ENCODE peak calls at places on chromosomes 6 and 20, in seven cellular contexts. One of them, this sample, is unnamed.

GRCh38 chr6:169807699-169808607 is 56.5 kb downstream of the ERMARD start:
- DNase-seq in heart right ventricle: no peak
- DNase-seq in H9: peak; percentile 18
- DNase-seq in tibial artery: no peak
- DNase-seq in body of pancreas: no peak
- DNase-seq in CD8-positive, alpha-beta memory T cell: no peak
- DNase-seq in adrenal gland: no peak
- DNase-seq in this sample: no peak

GRCh38 chr6:36376742-36377141 is 10.7 kb downstream of the ETV7 start:
- DNase-seq in body of pancreas: no peak
- DNase-seq in CD8-positive, alpha-beta memory T cell: no peak
- DNase-seq in adrenal gland: no peak
- DNase-seq in tibial artery: no peak
- DNase-seq in heart right ventricle: no peak
- DNase-seq in H9: no peak
- DNase-seq in this sample: no peak

GRCh38 chr6:77653817-77654216 is 978 bp downstream of the MEI4 start:
- DNase-seq in body of pancreas: no peak
- DNase-seq in tibial artery: no peak
- DNase-seq in H9: no peak
- DNase-seq in CD8-positive, alpha-beta memory T cell: no peak
- DNase-seq in heart right ventricle: no peak
- DNase-seq in adrenal gland: no peak
- DNase-seq in this sample: no peak

GRCh38 chr6:169903122-169903521 is 151.7 kb downstream of the ERMARD start:
- DNase-seq in adrenal gland: no peak
- DNase-seq in heart right ventricle: no peak
- DNase-seq in body of pancreas: no peak
- DNase-seq in tibial artery: no peak
- DNase-seq in H9: no peak
- DNase-seq in CD8-positive, alpha-beta memory T cell: no peak
- DNase-seq in this sample: no peak

GRCh38 chr6:170516783-170517616 is 36.1 kb downstream of the PSMB1 start:
- DNase-seq in H9: peak; percentile 69
- DNase-seq in adrenal gland: peak; percentile 75
- DNase-seq in CD8-positive, alpha-beta memory T cell: peak; percentile 37
- DNase-seq in body of pancreas: peak; percentile 67
- DNase-seq in heart right ventricle: peak; percentile 15
- DNase-seq in tibial artery: no peak
- DNase-seq in this sample: no peak

GRCh38 chr20:24097506-24098245 is 109.1 kb upstream of the GGTLC1 start:
- DNase-seq in adrenal gland: no peak
- DNase-seq in H9: no peak
- DNase-seq in tibial artery: no peak
- DNase-seq in body of pancreas: no peak
- DNase-seq in heart right ventricle: no peak
- DNase-seq in CD8-positive, alpha-beta memory T cell: no peak
- DNase-seq in this sample: no peak

GRCh38 chr6:168838000-168838399 is 397.0 kb downstream of the SMOC2 start:
- DNase-seq in heart right ventricle: no peak
- DNase-seq in tibial artery: no peak
- DNase-seq in body of pancreas: no peak
- DNase-seq in H9: no peak
- DNase-seq in CD8-positive, alpha-beta memory T cell: no peak
- DNase-seq in adrenal gland: no peak
- DNase-seq in this sample: no peak

GRCh38 chr20:653590-654426 is 808 bp upstream of the SRXN1 start:
- DNase-seq in tibial artery: no peak
- DNase-seq in H9: no peak
- DNase-seq in CD8-positive, alpha-beta memory T cell: no peak
- DNase-seq in heart right ventricle: no peak
- DNase-seq in body of pancreas: no peak
- DNase-seq in adrenal gland: peak; percentile 50
- DNase-seq in this sample: no peak

GRCh38 chr20:58466309-58466708 is 48.9 kb downstream of the APCDD1L start:
- DNase-seq in CD8-positive, alpha-beta memory T cell: no peak
- DNase-seq in body of pancreas: no peak
- DNase-seq in H9: no peak
- DNase-seq in tibial artery: no peak
- DNase-seq in adrenal gland: no peak
- DNase-seq in heart right ventricle: no peak
- DNase-seq in this sample: no peak

GRCh38 chr6:160221423-160221822 is 37.2 kb downstream of the SLC22A2 start:
- DNase-seq in H9: no peak
- DNase-seq in body of pancreas: no peak
- DNase-seq in adrenal gland: no peak
- DNase-seq in heart right ventricle: no peak
- DNase-seq in CD8-positive, alpha-beta memory T cell: no peak
- DNase-seq in tibial artery: no peak
- DNase-seq in this sample: no peak

GRCh38 chr6:79296211-79296610 is 61.7 kb upstream of the HMGN3 start:
- DNase-seq in H9: no peak
- DNase-seq in CD8-positive, alpha-beta memory T cell: no peak
- DNase-seq in tibial artery: no peak
- DNase-seq in adrenal gland: no peak
- DNase-seq in heart right ventricle: no peak
- DNase-seq in body of pancreas: no peak
- DNase-seq in this sample: no peak

GRCh38 chr6:161400650-161401049 is 126.8 kb upstream of the AGPAT4 start:
- DNase-seq in heart right ventricle: no peak
- DNase-seq in body of pancreas: no peak
- DNase-seq in tibial artery: no peak
- DNase-seq in CD8-positive, alpha-beta memory T cell: no peak
- DNase-seq in H9: no peak
- DNase-seq in adrenal gland: no peak
- DNase-seq in this sample: no peak

GRCh38 chr6:149218471-149218870 is 99.0 kb upstream of the TAB2 start:
- DNase-seq in heart right ventricle: no peak
- DNase-seq in tibial artery: no peak
- DNase-seq in H9: no peak
- DNase-seq in CD8-positive, alpha-beta memory T cell: no peak
- DNase-seq in body of pancreas: no peak
- DNase-seq in adrenal gland: no peak
- DNase-seq in this sample: no peak

GRCh38 chr20:62245911-62246280 is 7.6 kb downstream of the OSBPL2 start:
- DNase-seq in H9: no peak
- DNase-seq in tibial artery: no peak
- DNase-seq in adrenal gland: no peak
- DNase-seq in heart right ventricle: no peak
- DNase-seq in body of pancreas: no peak
- DNase-seq in CD8-positive, alpha-beta memory T cell: no peak
- DNase-seq in this sample: no peak

GRCh38 chr20:62273421-62273820 is 29.4 kb upstream of the ADRM1 start:
- DNase-seq in heart right ventricle: no peak
- DNase-seq in adrenal gland: no peak
- DNase-seq in CD8-positive, alpha-beta memory T cell: no peak
- DNase-seq in body of pancreas: no peak
- DNase-seq in tibial artery: no peak
- DNase-seq in H9: no peak
- DNase-seq in this sample: no peak

GRCh38 chr20:62691485-62691884 is 17.2 kb upstream of the NTSR1 start:
- DNase-seq in adrenal gland: no peak
- DNase-seq in tibial artery: no peak
- DNase-seq in body of pancreas: no peak
- DNase-seq in CD8-positive, alpha-beta memory T cell: no peak
- DNase-seq in H9: no peak
- DNase-seq in heart right ventricle: no peak
- DNase-seq in this sample: no peak

GRCh38 chr20:62030834-62031434 is 34.7 kb downstream of the TAF4 start:
- DNase-seq in body of pancreas: no peak
- DNase-seq in CD8-positive, alpha-beta memory T cell: no peak
- DNase-seq in tibial artery: no peak
- DNase-seq in heart right ventricle: no peak
- DNase-seq in adrenal gland: no peak
- DNase-seq in H9: no peak
- DNase-seq in this sample: no peak

GRCh38 chr6:79684821-79685220 is 53.7 kb downstream of the SH3BGRL2 start:
- DNase-seq in heart right ventricle: no peak
- DNase-seq in adrenal gland: no peak
- DNase-seq in H9: no peak
- DNase-seq in body of pancreas: no peak
- DNase-seq in CD8-positive, alpha-beta memory T cell: no peak
- DNase-seq in tibial artery: no peak
- DNase-seq in this sample: no peak

GRCh38 chr6:98832282-98833100 is 1.9 kb upstream of the POU3F2 start:
- DNase-seq in heart right ventricle: no peak
- DNase-seq in tibial artery: peak; percentile 65
- DNase-seq in adrenal gland: peak; percentile 41
- DNase-seq in body of pancreas: no peak
- DNase-seq in H9: no peak
- DNase-seq in CD8-positive, alpha-beta memory T cell: no peak
- DNase-seq in this sample: no peak

GRCh38 chr20:48599748-48600469 is 227.9 kb downstream of the PREX1 start:
- DNase-seq in adrenal gland: no peak
- DNase-seq in H9: no peak
- DNase-seq in body of pancreas: no peak
- DNase-seq in tibial artery: peak; percentile 29
- DNase-seq in CD8-positive, alpha-beta memory T cell: no peak
- DNase-seq in heart right ventricle: no peak
- DNase-seq in this sample: no peak

GRCh38 chr6:31438677-31439076 is 35.3 kb downstream of the MICA start:
- DNase-seq in CD8-positive, alpha-beta memory T cell: no peak
- DNase-seq in tibial artery: no peak
- DNase-seq in H9: no peak
- DNase-seq in body of pancreas: no peak
- DNase-seq in adrenal gland: no peak
- DNase-seq in heart right ventricle: no peak
- DNase-seq in this sample: no peak

GRCh38 chr6:45843848-45844521 is 171.7 kb downstream of the CLIC5 start:
- DNase-seq in H9: no peak
- DNase-seq in tibial artery: no peak
- DNase-seq in adrenal gland: no peak
- DNase-seq in body of pancreas: no peak
- DNase-seq in CD8-positive, alpha-beta memory T cell: no peak
- DNase-seq in heart right ventricle: no peak
- DNase-seq in this sample: no peak

GRCh38 chr20:7841967-7842301 is 98.3 kb downstream of the HAO1 start:
- DNase-seq in CD8-positive, alpha-beta memory T cell: no peak
- DNase-seq in heart right ventricle: peak; percentile 25
- DNase-seq in tibial artery: no peak
- DNase-seq in adrenal gland: no peak
- DNase-seq in body of pancreas: no peak
- DNase-seq in H9: no peak
- DNase-seq in this sample: peak; percentile 49

GRCh38 chr6:101080597-101080996 is 199.5 kb upstream of the ASCC3 start:
- DNase-seq in tibial artery: no peak
- DNase-seq in H9: no peak
- DNase-seq in adrenal gland: no peak
- DNase-seq in heart right ventricle: no peak
- DNase-seq in body of pancreas: no peak
- DNase-seq in CD8-positive, alpha-beta memory T cell: no peak
- DNase-seq in this sample: no peak

GRCh38 chr20:38299963-38300362 is 4.0 kb upstream of the BPI start:
- DNase-seq in CD8-positive, alpha-beta memory T cell: no peak
- DNase-seq in H9: peak; percentile 60
- DNase-seq in adrenal gland: no peak
- DNase-seq in tibial artery: no peak
- DNase-seq in body of pancreas: no peak
- DNase-seq in heart right ventricle: no peak
- DNase-seq in this sample: no peak

GRCh38 chr6:3749390-3749978 is 2.0 kb downstream of the PXDC1 start:
- DNase-seq in H9: peak; percentile 56
- DNase-seq in heart right ventricle: no peak
- DNase-seq in CD8-positive, alpha-beta memory T cell: no peak
- DNase-seq in adrenal gland: no peak
- DNase-seq in tibial artery: peak; percentile 85
- DNase-seq in body of pancreas: peak; percentile 74
- DNase-seq in this sample: no peak

GRCh38 chr6:117265425-117266266 is at the start of gene VGLL2:
- DNase-seq in body of pancreas: peak; percentile 47
- DNase-seq in tibial artery: no peak
- DNase-seq in H9: peak; percentile 70
- DNase-seq in adrenal gland: peak; percentile 19
- DNase-seq in heart right ventricle: no peak
- DNase-seq in CD8-positive, alpha-beta memory T cell: no peak
- DNase-seq in this sample: no peak

GRCh38 chr6:4582506-4582905 is 193.7 kb upstream of the CDYL start:
- DNase-seq in tibial artery: no peak
- DNase-seq in body of pancreas: no peak
- DNase-seq in CD8-positive, alpha-beta memory T cell: no peak
- DNase-seq in heart right ventricle: no peak
- DNase-seq in adrenal gland: peak; percentile 47
- DNase-seq in H9: no peak
- DNase-seq in this sample: no peak

DNA sequence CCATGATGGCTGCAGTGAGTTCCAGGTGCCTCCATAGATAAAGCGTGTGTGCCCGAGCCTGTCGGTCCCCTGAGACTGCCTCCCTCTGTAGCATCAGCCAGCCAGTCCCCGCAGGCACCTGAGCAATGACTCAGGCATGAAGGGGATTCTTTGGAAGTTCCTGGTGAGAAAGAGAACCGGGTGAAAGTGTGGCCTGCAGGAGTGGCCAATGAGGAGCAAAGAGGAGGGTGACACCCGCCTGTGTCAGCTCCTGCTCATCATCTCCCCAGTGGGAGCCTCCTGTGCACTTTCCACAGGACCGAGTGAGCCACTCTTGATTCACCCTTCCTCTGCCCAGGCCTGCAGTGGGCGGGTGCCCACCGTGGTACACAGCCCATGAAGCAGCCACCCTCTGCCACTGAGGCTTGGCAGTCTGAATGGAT is 71.2 kb upstream of the PTPN1 start:
- DNase-seq in H9: no peak
- DNase-seq in CD8-positive, alpha-beta memory T cell: no peak
- DNase-seq in tibial artery: peak; percentile 56
- DNase-seq in adrenal gland: no peak
- DNase-seq in heart right ventricle: no peak
- DNase-seq in body of pancreas: no peak
- DNase-seq in this sample: no peak
- H3K27ac ChIP-seq in H9: no peak overlapping the region
- H3K27ac ChIP-seq in CD8-positive, alpha-beta memory T cell: no peak overlapping the region
- H3K27ac ChIP-seq in tibial artery: no peak overlapping the region
- H3K27ac ChIP-seq in adrenal gland: peak overlapping the region; percentile 8
- H3K27ac ChIP-seq in heart right ventricle: no peak overlapping the region
- H3K27ac ChIP-seq in body of pancreas: no peak overlapping the region
- H3K27ac ChIP-seq in this sample: no peak overlapping the region

GRCh38 chr20:22977047-22977785 is 57.9 kb upstream of the SSTR4 start:
- DNase-seq in tibial artery: no peak
- DNase-seq in adrenal gland: peak; percentile 89
- DNase-seq in CD8-positive, alpha-beta memory T cell: no peak
- DNase-seq in heart right ventricle: peak; percentile 63
- DNase-seq in H9: no peak
- DNase-seq in body of pancreas: no peak
- DNase-seq in this sample: no peak
- H3K27ac ChIP-seq in tibial artery: no peak overlapping the region
- H3K27ac ChIP-seq in adrenal gland: no peak overlapping the region
- H3K27ac ChIP-seq in CD8-positive, alpha-beta memory T cell: no peak overlapping the region
- H3K27ac ChIP-seq in heart right ventricle: peak overlapping the region; percentile 51
- H3K27ac ChIP-seq in H9: no peak overlapping the region
- H3K27ac ChIP-seq in body of pancreas: no peak overlapping the region
- H3K27ac ChIP-seq in this sample: no peak overlapping the region

GRCh38 chr6:159118941-159119340 is 50.3 kb upstream of the FNDC1 start:
- DNase-seq in H9: no peak
- DNase-seq in tibial artery: no peak
- DNase-seq in CD8-positive, alpha-beta memory T cell: no peak
- DNase-seq in adrenal gland: no peak
- DNase-seq in heart right ventricle: no peak
- DNase-seq in body of pancreas: no peak
- DNase-seq in this sample: no peak
- H3K27ac ChIP-seq in H9: no peak overlapping the region
- H3K27ac ChIP-seq in tibial artery: no peak overlapping the region
- H3K27ac ChIP-seq in CD8-positive, alpha-beta memory T cell: no peak overlapping the region
- H3K27ac ChIP-seq in adrenal gland: no peak overlapping the region
- H3K27ac ChIP-seq in heart right ventricle: no peak overlapping the region
- H3K27ac ChIP-seq in body of pancreas: no peak overlapping the region
- H3K27ac ChIP-seq in this sample: no peak overlapping the region

GRCh38 chr20:10571313-10571815 is 102.4 kb downstream of the JAG1 start:
- DNase-seq in heart right ventricle: no peak
- DNase-seq in CD8-positive, alpha-beta memory T cell: no peak
- DNase-seq in H9: no peak
- DNase-seq in body of pancreas: no peak
- DNase-seq in tibial artery: no peak
- DNase-seq in adrenal gland: no peak
- DNase-seq in this sample: no peak
- H3K27ac ChIP-seq in heart right ventricle: no peak overlapping the region
- H3K27ac ChIP-seq in CD8-positive, alpha-beta memory T cell: no peak overlapping the region
- H3K27ac ChIP-seq in H9: no peak overlapping the region
- H3K27ac ChIP-seq in body of pancreas: no peak overlapping the region
- H3K27ac ChIP-seq in tibial artery: peak overlapping the region; percentile 50
- H3K27ac ChIP-seq in adrenal gland: no peak overlapping the region
- H3K27ac ChIP-seq in this sample: no peak overlapping the region

This sample was measured in uterus.